ENCODE peak calls at places on chromosomes 7 and 10, in five cellular contexts. J is H1, F is K562, Y is GM12878, L is SK-N-SH. M is an unnamed sample.

GRCh38 chr7:33725641-33726040 is 179.7 kb upstream of the BMPER start:
- DNase-seq in F (no peak), J (no peak), L (peak; percentile 51), Y (no peak), M (no peak)

GRCh38 chr10:122050811-122051210 is 61.8 kb downstream of the TACC2 start:
- DNase-seq in F (no peak), J (no peak), L (no peak), Y (no peak), M (no peak)

GRCh38 chr10:103661198-103661950 is 167.9 kb downstream of the NEURL1 start:
- DNase-seq in L (no peak), Y (no peak), J (peak; percentile 56), F (no peak), M (no peak)

GRCh38 chr10:75396861-75397570 is 4.5 kb downstream of the ZNF503 start:
- DNase-seq in Y (no peak), F (no peak), J (no peak), L (no peak), M (no peak)

GRCh38 chr10:28411648-28412047 is 108.8 kb upstream of the MPP7 start:
- DNase-seq in Y (no peak), L (no peak), J (no peak), F (no peak), M (no peak)

GRCh38 chr7:102287465-102288146 is 938 bp downstream of the SH2B2 start:
- DNase-seq in Y (no peak), L (peak; percentile 85), J (no peak), F (no peak), M (no peak)

GRCh38 chr7:135342887-135343286 is 109.2 kb downstream of the STRA8 start:
- DNase-seq in L (peak; percentile 71), Y (no peak), J (no peak), F (no peak), M (no peak)

GRCh38 chr7:138661236-138661635 is 39.9 kb downstream of the SVOPL start:
- DNase-seq in J (no peak), F (no peak), Y (no peak), L (no peak), M (no peak)

GRCh38 chr7:2609001-2609411 is 22.8 kb upstream of the TTYH3 start:
- DNase-seq in L (peak; percentile 77), J (no peak), F (peak; percentile 73), Y (no peak), M (no peak)

GRCh38 chr7:86130268-86130667 is 513.4 kb upstream of the GRM3 start:
- DNase-seq in J (no peak), Y (no peak), L (no peak), F (no peak), M (no peak)

GRCh38 chr10:124056337-124056980 is 36.9 kb downstream of the CHST15 start:
- DNase-seq in J (no peak), F (no peak), Y (no peak), L (no peak), M (no peak)

GRCh38 chr7:8260871-8261707 is 878 bp downstream of the ICA1 start:
- DNase-seq in Y (no peak), F (peak; percentile 28), J (no peak), L (peak; percentile 74), M (no peak)

GRCh38 chr7:92810242-92810611 is 26.1 kb downstream of the CDK6 start:
- DNase-seq in L (no peak), Y (no peak), J (no peak), F (no peak), M (no peak)

GRCh38 chr10:127997937-127998336 is 91.0 kb downstream of the PTPRE start:
- DNase-seq in F (no peak), L (peak; percentile 60), Y (no peak), J (no peak), M (no peak)

GRCh38 chr7:66696774-66697191 is 43.8 kb upstream of the RABGEF1 start:
- DNase-seq in Y (no peak), J (no peak), F (peak; percentile 30), L (peak; percentile 76), M (no peak)

GRCh38 chr7:3067193-3067592 is 23.5 kb upstream of the CARD11 start:
- DNase-seq in L (no peak), Y (no peak), F (no peak), J (no peak), M (no peak)

GRCh38 chr10:121710207-121710606 is 112.0 kb upstream of the FGFR2 start:
- DNase-seq in Y (no peak), L (peak; percentile 84), J (no peak), F (no peak), M (no peak)

GRCh38 chr7:111083423-111083822 is 7.5 kb upstream of the LRRN3 start:
- DNase-seq in F (no peak), J (no peak), Y (peak; percentile 88), L (no peak), M (no peak)

GRCh38 chr10:131577786-131578471 is 266.4 kb upstream of the TCERG1L start:
- DNase-seq in L (no peak), J (no peak), F (no peak), Y (no peak), M (no peak)

GRCh38 chr10:110461530-110461929 is 36.2 kb upstream of the DUSP5 start:
- DNase-seq in F (no peak), L (no peak), Y (no peak), J (no peak), M (no peak)

GRCh38 chr7:135770139-135770710 is 21.6 kb upstream of the FAM180A start:
- DNase-seq in J (no peak), F (no peak), Y (no peak), L (no peak), M (no peak)

GRCh38 chr10:78623577-78624215 is 445.1 kb upstream of the ZMIZ1 start:
- DNase-seq in L (no peak), J (no peak), F (no peak), Y (no peak), M (peak; percentile 76)

GRCh38 chr7:16786257-16786656 is 18.5 kb downstream of the AGR2 start:
- DNase-seq in L (no peak), Y (no peak), F (no peak), J (no peak), M (no peak)

GRCh38 chr7:121831320-121831719 is 41.6 kb upstream of the PTPRZ1 start:
- DNase-seq in Y (no peak), L (no peak), F (no peak), J (no peak), M (no peak)

GRCh38 chr7:1567082-1567771 is 2.6 kb downstream of the PSMG3 start:
- DNase-seq in Y (no peak), L (no peak), F (peak; percentile 51), J (no peak), M (no peak)

GRCh38 chr7:70512719-70513118 is 619.2 kb upstream of the GALNT17 start:
- DNase-seq in L (no peak), F (no peak), J (no peak), Y (no peak), M (no peak)

GRCh38 chr10:132192076-132192975 is 5.6 kb downstream of the DPYSL4 start:
- DNase-seq in F (no peak), J (no peak), Y (no peak), L (no peak), M (no peak)

GRCh38 chr7:57308631-57309408 is 141.2 kb upstream of the ZNF716 start:
- DNase-seq in J (no peak), Y (no peak), F (peak; percentile 39), L (peak; percentile 34), M (no peak)

GRCh38 chr10:4260483-4260882 is 475.5 kb upstream of the KLF6 start:
- DNase-seq in J (no peak), L (no peak), Y (no peak), F (no peak), M (no peak)
- TF ChIP-seq SIN3A in J (no peak), L (no peak), Y (no peak), F (no peak), M (no peak)

DNA sequence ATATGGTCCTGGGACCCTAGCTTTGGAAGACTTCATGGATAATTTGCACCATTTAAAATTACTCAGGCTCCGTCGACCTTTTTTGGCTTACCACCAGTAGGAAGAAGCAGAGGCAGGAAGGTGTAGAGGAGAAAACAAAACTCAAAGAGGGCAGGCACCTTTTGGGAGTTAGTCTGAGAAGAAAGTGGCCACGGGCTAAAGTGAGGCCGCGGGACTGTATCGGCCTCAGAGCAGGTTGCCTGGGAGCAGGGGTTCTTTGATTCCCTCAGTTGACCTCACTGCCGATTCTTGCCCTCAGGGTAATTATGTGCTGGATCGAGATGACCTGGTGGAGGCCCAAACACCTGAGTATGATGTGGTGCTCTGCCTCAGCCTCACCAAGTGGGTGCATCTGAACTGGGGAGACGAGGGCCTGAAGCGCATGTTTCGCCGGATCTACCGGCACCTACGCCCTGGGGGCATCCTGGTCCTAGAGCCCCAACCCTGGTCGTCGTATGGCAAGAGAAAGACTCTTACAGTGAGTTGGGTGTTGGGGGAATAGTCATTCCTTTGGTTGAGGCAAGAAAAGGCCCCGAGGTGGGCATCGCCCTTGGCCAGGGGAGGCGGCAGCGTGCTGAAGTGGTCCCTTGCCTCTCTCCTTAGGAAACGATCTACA is 3.1 kb downstream of the MEPCE start:
- DNase-seq in Y (no peak), L (no peak), F (no peak), J (no peak), M (no peak)
- H3K27ac ChIP-seq in Y (peak overlapping the region; percentile 30), L (no peak overlapping the region), F (peak overlapping the region; percentile 98), J (no peak overlapping the region), M (peak overlapping the region; percentile 98)

DNA sequence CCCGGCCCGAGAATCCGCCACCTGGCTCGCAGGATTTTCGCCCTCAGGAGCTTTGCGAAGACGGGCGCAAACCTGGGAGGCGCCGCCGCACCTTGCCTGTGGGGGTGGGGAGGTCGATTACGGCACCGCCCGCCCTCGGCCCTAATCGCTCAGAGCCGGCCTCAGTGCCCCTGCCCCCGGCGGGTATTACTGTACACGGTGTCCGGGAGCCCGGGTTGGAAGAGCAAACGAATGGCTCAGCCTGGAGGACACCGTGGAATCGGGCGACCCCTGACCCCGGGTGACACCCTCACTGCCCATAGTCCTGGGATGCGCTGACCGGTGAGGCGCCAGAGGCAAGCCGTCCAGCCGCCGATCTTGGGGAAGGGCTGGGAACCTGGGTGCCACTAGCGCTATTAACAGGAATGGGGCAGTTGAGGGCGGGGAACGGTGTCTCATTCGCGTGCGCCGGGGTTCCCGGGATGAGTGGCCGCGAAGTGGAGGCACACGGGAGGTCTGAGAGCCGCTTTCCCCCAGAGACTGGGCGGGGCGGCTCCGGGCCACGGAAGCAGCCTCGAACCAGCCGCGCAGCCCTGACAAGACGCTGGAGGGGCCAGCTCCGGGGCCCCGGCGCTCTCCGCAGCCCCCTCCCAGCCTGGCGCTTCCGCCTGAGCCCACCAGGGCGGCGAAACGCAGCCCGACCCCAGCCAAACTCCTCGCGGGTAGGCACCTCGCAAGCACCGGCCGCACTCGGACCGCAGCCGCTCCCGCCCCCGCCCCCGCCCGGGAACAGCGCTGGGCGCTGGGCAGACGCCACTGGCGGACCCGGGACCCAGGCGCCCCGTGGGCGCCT is 167.5 kb downstream of the NRF1 start:
- DNase-seq in J (no peak), F (no peak), L (no peak), Y (no peak), M (no peak)
- TF ChIP-seq SIN3A in J (no peak), F (no peak), L (no peak), Y (no peak), M (peak; percentile 5)

DNA sequence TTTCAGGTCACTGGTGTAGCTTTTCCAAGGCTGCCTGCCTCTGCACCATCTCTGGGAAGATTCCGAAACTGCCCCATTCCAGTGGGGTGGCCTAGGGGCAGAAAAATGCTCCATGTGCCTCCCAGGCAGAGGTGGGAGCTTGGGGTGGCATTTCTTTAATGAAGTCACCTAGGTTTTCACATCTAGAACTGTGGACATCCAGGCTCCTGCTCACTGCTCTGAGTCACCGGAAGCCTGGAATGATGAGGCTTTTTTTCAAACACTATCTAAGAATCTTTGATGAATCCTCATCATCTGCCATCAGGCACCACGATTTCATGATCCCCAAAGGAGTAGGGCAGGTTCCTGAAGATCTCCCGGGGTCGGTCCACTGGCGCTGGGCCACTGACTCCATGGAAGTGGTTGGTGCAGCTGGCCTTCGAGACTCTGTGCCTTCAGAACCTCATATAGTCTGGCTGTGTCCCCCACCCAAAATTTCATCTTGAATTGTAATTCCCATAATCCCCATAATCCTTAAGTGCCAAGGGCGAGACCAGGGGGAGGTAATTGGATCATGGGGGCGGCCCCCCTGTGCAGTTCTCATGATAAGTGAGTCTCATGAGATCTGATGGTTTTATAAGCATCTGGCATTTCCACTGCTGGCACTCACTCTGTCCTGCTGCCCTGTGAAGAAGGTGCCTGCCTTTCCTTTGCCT is 37.1 kb downstream of the MTURN start:
- DNase-seq in L (no peak), F (no peak), Y (no peak), J (no peak), M (no peak)
- H3K27ac ChIP-seq in L (peak overlapping the region; percentile 40), F (no peak overlapping the region), Y (no peak overlapping the region), J (no peak overlapping the region), M (no peak overlapping the region)

M was measured in Panc1.